ENCODE peak calls at places on chromosomes 1 and 21, in four cellular contexts. One of them, this sample, is unnamed.

GRCh38 chr21:45430521-45431501 is 25.8 kb downstream of the COL18A1 start:
- DNase-seq in A549: no peak
- DNase-seq in SK-N-SH: no peak
- DNase-seq in K562: peak; percentile 84
- DNase-seq in this sample: no peak

GRCh38 chr1:228014235-228014930 is 7.6 kb downstream of the WNT3A start:
- DNase-seq in A549: no peak
- DNase-seq in SK-N-SH: peak; percentile 75
- DNase-seq in K562: no peak
- DNase-seq in this sample: no peak

GRCh38 chr1:41726899-41727748 is 191.6 kb downstream of the HIVEP3 start:
- DNase-seq in A549: no peak
- DNase-seq in SK-N-SH: no peak
- DNase-seq in K562: no peak
- DNase-seq in this sample: peak; percentile 59

GRCh38 chr1:1305300-1306069 is 2.2 kb downstream of the ACAP3 start:
- DNase-seq in A549: no peak
- DNase-seq in SK-N-SH: no peak
- DNase-seq in K562: peak; percentile 85
- DNase-seq in this sample: peak; percentile 64

GRCh38 chr1:201795066-201795465 is 33.9 kb upstream of the IPO9 start:
- DNase-seq in A549: no peak
- DNase-seq in SK-N-SH: peak; percentile 35
- DNase-seq in K562: no peak
- DNase-seq in this sample: no peak

GRCh38 chr1:9100471-9101043 is 28.3 kb downstream of the GPR157 start:
- DNase-seq in A549: no peak
- DNase-seq in SK-N-SH: no peak
- DNase-seq in K562: no peak
- DNase-seq in this sample: no peak

GRCh38 chr1:234611153-234611798 is 1.3 kb upstream of the IRF2BP2 start:
- DNase-seq in A549: peak; percentile 71
- DNase-seq in SK-N-SH: peak; percentile 38
- DNase-seq in K562: no peak
- DNase-seq in this sample: peak; percentile 87

GRCh38 chr1:104648269-104648691 is 898.6 kb downstream of the AMY1C start:
- DNase-seq in A549: peak; percentile 1
- DNase-seq in SK-N-SH: peak; percentile 57
- DNase-seq in K562: no peak
- DNase-seq in this sample: no peak

GRCh38 chr1:107739183-107739582 is 225.8 kb downstream of the VAV3 start:
- DNase-seq in A549: no peak
- DNase-seq in SK-N-SH: no peak
- DNase-seq in K562: no peak
- DNase-seq in this sample: no peak

GRCh38 chr1:235014756-235015155 is 113.9 kb downstream of the TOMM20 start:
- DNase-seq in A549: no peak
- DNase-seq in SK-N-SH: no peak
- DNase-seq in K562: no peak
- DNase-seq in this sample: no peak

GRCh38 chr1:102799496-102799895 is 308.8 kb downstream of the COL11A1 start:
- DNase-seq in A549: no peak
- DNase-seq in SK-N-SH: no peak
- DNase-seq in K562: no peak
- DNase-seq in this sample: no peak

GRCh38 chr1:218254296-218254918 is 30.7 kb upstream of the RRP15 start:
- DNase-seq in A549: no peak
- DNase-seq in SK-N-SH: no peak
- DNase-seq in K562: no peak
- DNase-seq in this sample: peak; percentile 58

GRCh38 chr21:39386194-39386593 is 37.3 kb upstream of the HMGN1 start:
- DNase-seq in A549: no peak
- DNase-seq in SK-N-SH: no peak
- DNase-seq in K562: no peak
- DNase-seq in this sample: no peak

GRCh38 chr1:246725191-246725590 is 982 bp downstream of the SCCPDH start:
- DNase-seq in A549: peak; percentile 15
- DNase-seq in SK-N-SH: peak; percentile 18
- DNase-seq in K562: no peak
- DNase-seq in this sample: no peak

GRCh38 chr1:157487430-157487829 is 64.9 kb downstream of the FCRL5 start:
- DNase-seq in A549: no peak
- DNase-seq in SK-N-SH: no peak
- DNase-seq in K562: no peak
- DNase-seq in this sample: no peak

GRCh38 chr1:53524428-53525400 is 65.5 kb downstream of the DMRTB1 start:
- DNase-seq in A549: no peak
- DNase-seq in SK-N-SH: peak; percentile 82
- DNase-seq in K562: no peak
- DNase-seq in this sample: no peak

GRCh38 chr1:211648336-211648735 is 27.1 kb downstream of the NEK2 start:
- DNase-seq in A549: peak; percentile 37
- DNase-seq in SK-N-SH: no peak
- DNase-seq in K562: no peak
- DNase-seq in this sample: no peak

GRCh38 chr1:100971021-100971420 is 54.6 kb downstream of the DPH5 start:
- DNase-seq in A549: no peak
- DNase-seq in SK-N-SH: no peak
- DNase-seq in K562: no peak
- DNase-seq in this sample: no peak

GRCh38 chr1:109371271-109371739 is 26.4 kb downstream of the SORT1 start:
- DNase-seq in A549: no peak
- DNase-seq in SK-N-SH: no peak
- DNase-seq in K562: no peak
- DNase-seq in this sample: peak; percentile 60

GRCh38 chr1:20633190-20634064 is at the start of gene PINK1:
- DNase-seq in A549: peak; percentile 50
- DNase-seq in SK-N-SH: peak; percentile 95
- DNase-seq in K562: peak; percentile 96
- DNase-seq in this sample: peak; percentile 80

GRCh38 chr1:154624756-154625643 is 17.0 kb upstream of the ADAR start:
- DNase-seq in A549: no peak
- DNase-seq in SK-N-SH: no peak
- DNase-seq in K562: no peak
- DNase-seq in this sample: no peak

GRCh38 chr1:227437495-227438008 is 119.3 kb upstream of the CDC42BPA start:
- DNase-seq in A549: peak; percentile 87
- DNase-seq in SK-N-SH: peak; percentile 82
- DNase-seq in K562: peak; percentile 49
- DNase-seq in this sample: no peak

GRCh38 chr21:35198004-35198403 is 148.9 kb upstream of the RUNX1 start:
- DNase-seq in A549: peak; percentile 32
- DNase-seq in SK-N-SH: no peak
- DNase-seq in K562: no peak
- DNase-seq in this sample: no peak

GRCh38 chr1:93963585-93963984 is 54.4 kb upstream of the GCLM start:
- DNase-seq in A549: peak; percentile 49
- DNase-seq in SK-N-SH: no peak
- DNase-seq in K562: no peak
- DNase-seq in this sample: no peak
- TF ChIP-seq REST in A549: no peak
- TF ChIP-seq REST in SK-N-SH: no peak
- TF ChIP-seq REST in K562: no peak
- TF ChIP-seq REST in this sample: no peak

GRCh38 chr1:69497847-69498246 is 69.9 kb upstream of the LRRC7 start:
- DNase-seq in A549: no peak
- DNase-seq in SK-N-SH: no peak
- DNase-seq in K562: no peak
- DNase-seq in this sample: no peak
- TF ChIP-seq REST in A549: no peak
- TF ChIP-seq REST in SK-N-SH: no peak
- TF ChIP-seq REST in K562: no peak
- TF ChIP-seq REST in this sample: no peak

DNA sequence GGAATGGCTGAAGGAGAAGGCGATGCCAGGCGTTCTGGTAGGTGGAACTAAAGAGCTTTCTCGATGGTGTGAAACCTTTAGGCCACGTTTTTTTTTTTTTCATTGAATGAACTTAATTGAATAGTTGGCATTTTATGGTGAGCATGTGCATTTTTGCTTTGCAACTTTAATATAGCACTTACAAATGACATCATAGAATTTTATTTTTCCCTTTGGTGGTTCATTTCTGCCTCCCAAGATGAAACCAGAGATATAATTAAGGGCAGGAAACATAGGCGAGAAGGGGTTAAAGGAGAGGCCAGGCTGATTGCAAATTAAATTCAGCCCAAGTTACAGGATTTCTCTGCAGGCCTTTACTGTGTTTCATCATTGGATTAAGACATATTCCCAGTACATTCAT is 85.5 kb upstream of the L1TD1 start:
- DNase-seq in A549: no peak
- DNase-seq in SK-N-SH: no peak
- DNase-seq in K562: no peak
- DNase-seq in this sample: no peak
- TF ChIP-seq REST in A549: no peak
- TF ChIP-seq REST in SK-N-SH: no peak
- TF ChIP-seq REST in K562: no peak
- TF ChIP-seq REST in this sample: no peak

GRCh38 chr21:36422279-36423098 is 37.3 kb downstream of the CHAF1B start:
- DNase-seq in A549: peak; percentile 54
- DNase-seq in SK-N-SH: peak; percentile 59
- DNase-seq in K562: peak; percentile 90
- DNase-seq in this sample: peak; percentile 66

GRCh38 chr21:36425286-36425685 is 40.1 kb downstream of the CHAF1B start:
- DNase-seq in A549: no peak
- DNase-seq in SK-N-SH: no peak
- DNase-seq in K562: no peak
- DNase-seq in this sample: no peak

GRCh38 chr21:36427502-36427901 is 42.3 kb downstream of the CHAF1B start:
- DNase-seq in A549: no peak
- DNase-seq in SK-N-SH: no peak
- DNase-seq in K562: no peak
- DNase-seq in this sample: no peak

GRCh38 chr21:36423772-36424433 is 38.7 kb downstream of the CHAF1B start:
- DNase-seq in A549: no peak
- DNase-seq in SK-N-SH: no peak
- DNase-seq in K562: no peak
- DNase-seq in this sample: no peak

DNA sequence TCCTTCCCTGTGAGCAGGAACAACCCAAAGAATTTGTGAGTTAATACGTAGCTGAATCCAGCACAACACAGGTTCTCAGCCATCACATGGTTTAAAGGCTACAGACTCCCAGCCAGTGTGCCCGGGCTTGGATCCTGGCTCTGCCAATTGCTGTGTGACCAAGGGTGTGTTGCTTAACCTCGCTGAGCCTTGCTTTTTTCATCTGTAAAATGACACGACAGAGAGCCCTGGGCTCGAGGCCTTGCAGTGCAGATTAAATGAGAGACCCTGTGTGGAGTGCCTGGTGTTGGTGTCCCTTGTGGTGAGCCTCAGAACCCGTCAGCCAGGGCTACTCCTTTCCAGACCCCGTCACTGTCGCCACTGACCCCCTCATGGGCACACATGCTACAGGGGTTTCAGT is 39.4 kb downstream of the CHAF1B start:
- DNase-seq in A549: no peak
- DNase-seq in SK-N-SH: no peak
- DNase-seq in K562: no peak
- DNase-seq in this sample: no peak
- TF ChIP-seq REST in A549: no peak
- TF ChIP-seq REST in SK-N-SH: no peak
- TF ChIP-seq REST in K562: no peak
- TF ChIP-seq REST in this sample: no peak

GRCh38 chr1:229025576-229025975 is 245.3 kb upstream of the RAB4A start:
- DNase-seq in A549: no peak
- DNase-seq in SK-N-SH: no peak
- DNase-seq in K562: no peak
- DNase-seq in this sample: no peak

GRCh38 chr1:229023651-229024295 is 247.1 kb upstream of the RAB4A start:
- DNase-seq in A549: no peak
- DNase-seq in SK-N-SH: no peak
- DNase-seq in K562: no peak
- DNase-seq in this sample: peak; percentile 59

GRCh38 chr1:229022595-229023350 is 248.1 kb upstream of the RAB4A start:
- DNase-seq in A549: no peak
- DNase-seq in SK-N-SH: no peak
- DNase-seq in K562: no peak
- DNase-seq in this sample: peak; percentile 55

GRCh38 chr1:229027158-229027557 is 243.8 kb upstream of the RAB4A start:
- DNase-seq in A549: no peak
- DNase-seq in SK-N-SH: no peak
- DNase-seq in K562: no peak
- DNase-seq in this sample: no peak

GRCh38 chr1:229024528-229025119 is 246.3 kb upstream of the RAB4A start:
- DNase-seq in A549: peak; percentile 89
- DNase-seq in SK-N-SH: no peak
- DNase-seq in K562: peak; percentile 70
- DNase-seq in this sample: peak; percentile 67
- TF ChIP-seq REST in A549: no peak
- TF ChIP-seq REST in SK-N-SH: no peak
- TF ChIP-seq REST in K562: no peak
- TF ChIP-seq REST in this sample: no peak

GRCh38 chr1:66175107-66175506 is 358.8 kb upstream of the SGIP1 start:
- DNase-seq in A549: no peak
- DNase-seq in SK-N-SH: no peak
- DNase-seq in K562: no peak
- DNase-seq in this sample: no peak

GRCh38 chr1:66175581-66175980 is 358.4 kb upstream of the SGIP1 start:
- DNase-seq in A549: no peak
- DNase-seq in SK-N-SH: no peak
- DNase-seq in K562: no peak
- DNase-seq in this sample: no peak

GRCh38 chr1:66176828-66177227 is 357.1 kb upstream of the SGIP1 start:
- DNase-seq in A549: no peak
- DNase-seq in SK-N-SH: no peak
- DNase-seq in K562: no peak
- DNase-seq in this sample: no peak

GRCh38 chr1:66176012-66176715 is 357.8 kb upstream of the SGIP1 start:
- DNase-seq in A549: no peak
- DNase-seq in SK-N-SH: no peak
- DNase-seq in K562: no peak
- DNase-seq in this sample: no peak

DNA sequence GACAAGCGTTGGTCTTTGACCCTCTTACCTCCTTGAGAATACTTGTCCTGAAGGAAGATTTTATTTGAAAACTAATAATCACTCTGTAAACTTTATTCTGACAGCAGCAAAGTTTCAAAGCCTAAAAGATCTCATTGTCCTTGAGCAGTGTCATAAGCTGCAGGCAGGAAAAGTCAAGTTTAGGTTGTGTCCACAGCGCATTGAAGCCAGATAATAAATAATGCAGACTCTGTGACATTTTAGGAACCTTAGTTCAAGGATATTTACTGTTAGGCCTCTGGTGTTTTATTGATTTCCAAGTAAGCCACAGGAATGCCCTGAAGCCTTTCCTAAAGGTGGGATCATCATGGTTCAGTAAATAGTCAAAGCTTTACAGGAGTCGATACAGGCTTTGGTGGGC is 356.5 kb upstream of the SGIP1 start:
- DNase-seq in A549: no peak
- DNase-seq in SK-N-SH: no peak
- DNase-seq in K562: no peak
- DNase-seq in this sample: no peak
- TF ChIP-seq REST in A549: no peak
- TF ChIP-seq REST in SK-N-SH: no peak
- TF ChIP-seq REST in K562: no peak
- TF ChIP-seq REST in this sample: no peak